ENCODE peak calls at places on chromosomes 11 and 22, in four cellular contexts. U is H1, T is PC-3, Y is K562. E is an unnamed sample.

GRCh38 chr11:93225642-93226041 is 27.9 kb upstream of the SLC36A4 start:
- DNase-seq in U (no peak), Y (no peak), T (peak), E (no peak)

GRCh38 chr11:104892723-104893511 is 5.3 kb downstream of the CASP12 start:
- DNase-seq in T (peak), Y (no peak), U (no peak), E (no peak)

GRCh38 chr11:72439455-72439854 is 5.1 kb upstream of the CLPB start:
- DNase-seq in U (no peak), Y (no peak), T (peak), E (no peak)

GRCh38 chr11:16280256-16280682 is 76.1 kb downstream of the SOX6 start:
- DNase-seq in T (peak), U (no peak), Y (peak), E (no peak)

GRCh38 chr11:122804796-122805195 is 33.5 kb upstream of the CRTAM start:
- DNase-seq in T (peak), U (no peak), Y (no peak), E (no peak)

GRCh38 chr11:44417756-44418437 is 108.0 kb upstream of the ALX4 start:
- DNase-seq in T (no peak), Y (no peak), U (no peak), E (no peak)

GRCh38 chr22:40019100-40019499 is 24.3 kb downstream of the FAM83F start:
- DNase-seq in T (no peak), Y (no peak), U (no peak), E (no peak)

GRCh38 chr11:104106136-104106754 is 57.7 kb downstream of the PDGFD start:
- DNase-seq in Y (no peak), T (no peak), U (no peak), E (no peak)

GRCh38 chr22:41216984-41217383 is 11.9 kb downstream of the L3MBTL2 start:
- DNase-seq in Y (no peak), T (no peak), U (no peak), E (no peak)

GRCh38 chr11:129259950-129260349 is 67.8 kb upstream of the ARHGAP32 start:
- DNase-seq in U (no peak), Y (no peak), T (no peak), E (peak)

GRCh38 chr11:70095541-70096252 is 17.6 kb downstream of the ANO1 start:
- DNase-seq in Y (no peak), U (no peak), T (peak), E (no peak)

GRCh38 chr11:32082346-32082986 is 8.4 kb upstream of the RCN1 start:
- DNase-seq in U (no peak), T (no peak), Y (no peak), E (no peak)

GRCh38 chr11:23931443-23931842 is 565.4 kb upstream of the LUZP2 start:
- DNase-seq in U (no peak), T (no peak), Y (no peak), E (no peak)

GRCh38 chr22:39690901-39691620 is 120.5 kb downstream of the CACNA1I start:
- DNase-seq in U (no peak), Y (peak), T (no peak), E (peak)

GRCh38 chr11:19938051-19938856 is 222.0 kb downstream of the DBX1 start:
- DNase-seq in U (peak), T (peak), Y (peak), E (peak)

GRCh38 chr11:86761978-86762377 is 38.4 kb upstream of the PRSS23 start:
- DNase-seq in T (no peak), Y (no peak), U (no peak), E (no peak)

GRCh38 chr11:9662273-9662672 is 1.6 kb upstream of the SWAP70 start:
- DNase-seq in U (no peak), Y (no peak), T (no peak), E (no peak)

GRCh38 chr11:17739945-17740338 is 5.4 kb downstream of the KCNC1 start:
- DNase-seq in T (no peak), U (no peak), Y (no peak), E (no peak)

GRCh38 chr11:70506658-70506970 is 108.3 kb downstream of the CTTN start:
- DNase-seq in U (no peak), T (no peak), Y (no peak), E (no peak)

GRCh38 chr22:49574861-49575702 is 252.6 kb downstream of the BRD1 start:
- DNase-seq in Y (no peak), T (no peak), U (no peak), E (no peak)

GRCh38 chr11:56911312-56911711 is 77.4 kb upstream of the OR5AK2 start:
- DNase-seq in U (no peak), Y (no peak), T (peak), E (no peak)

GRCh38 chr11:15557831-15558230 is 443.1 kb downstream of the INSC start:
- DNase-seq in T (no peak), Y (no peak), U (no peak), E (no peak)

GRCh38 chr11:47106839-47107520 is 69.7 kb downstream of the ARFGAP2 start:
- DNase-seq in U (no peak), T (no peak), Y (no peak), E (peak)

GRCh38 chr11:35747638-35748037 is 85.1 kb downstream of the TRIM44 start:
- DNase-seq in U (no peak), Y (no peak), T (no peak), E (peak)

GRCh38 chr11:43687120-43687791 is 6.7 kb downstream of the HSD17B12 start:
- DNase-seq in T (peak), U (no peak), Y (no peak), E (no peak)

GRCh38 chr11:33259869-33260268 is 2.7 kb downstream of the HIPK3 start:
- DNase-seq in U (no peak), T (no peak), Y (no peak), E (no peak)

GRCh38 chr22:39530692-39531331 is 1.7 kb downstream of the RPS19BP1 start:
- DNase-seq in Y (peak), T (peak), U (no peak), E (peak)

GRCh38 chr11:27777013-27777412 is 76.8 kb upstream of the BDNF start:
- DNase-seq in T (no peak), Y (no peak), U (no peak), E (no peak)
- H3K9ac ChIP-seq in T (no peak), Y (no peak), U (no peak), E (no peak)

GRCh38 chr11:76630600-76630999 is 39.9 kb downstream of the LRRC32 start:
- DNase-seq in U (no peak), T (no peak), Y (no peak), E (no peak)

GRCh38 chr11:76629853-76630599 is 40.5 kb downstream of the LRRC32 start:
- DNase-seq in U (no peak), Y (no peak), T (no peak), E (no peak)

GRCh38 chr11:76628408-76628947 is 42.1 kb downstream of the LRRC32 start:
- DNase-seq in U (no peak), T (no peak), Y (no peak), E (no peak)

GRCh38 chr11:76627541-76628082 is 42.9 kb downstream of the LRRC32 start:
- DNase-seq in T (no peak), U (no peak), Y (no peak), E (no peak)

DNA sequence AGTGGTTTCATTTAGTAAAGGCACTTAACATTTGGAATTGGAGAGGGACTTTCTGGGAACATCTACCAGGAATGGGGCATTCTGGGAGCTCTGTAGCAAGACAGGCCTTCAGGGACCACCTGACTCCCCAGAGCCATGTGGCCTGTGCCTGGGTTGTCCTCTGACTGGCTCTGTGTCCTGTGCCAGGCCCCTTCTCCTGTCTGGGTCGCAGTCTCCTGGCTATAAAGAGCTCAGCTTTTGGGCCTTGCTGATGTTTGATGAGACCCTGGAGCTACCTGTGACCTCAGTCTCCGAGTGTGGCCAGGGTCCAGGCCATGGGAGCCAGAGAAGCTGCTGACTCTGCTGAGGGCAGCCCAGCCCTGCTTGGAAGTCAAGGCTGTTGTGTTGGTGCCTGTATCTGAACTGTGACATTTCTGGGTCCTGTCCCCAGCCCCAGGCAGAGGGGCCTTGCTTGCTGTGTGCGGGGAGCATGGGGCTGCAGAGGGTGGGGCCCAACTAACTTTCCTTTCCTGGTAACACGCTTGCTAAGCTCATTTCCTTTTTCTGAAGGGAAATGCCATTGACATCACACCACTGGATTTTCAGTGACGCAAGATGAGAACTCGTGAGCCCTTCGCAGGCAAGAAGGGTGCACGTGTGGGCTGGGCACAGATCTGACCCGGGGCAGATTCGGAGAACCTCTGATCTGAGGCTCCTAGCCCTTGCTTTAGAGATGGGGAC is 41.3 kb downstream of the LRRC32 start:
- DNase-seq in T (no peak), Y (no peak), U (no peak), E (no peak)
- H3K9ac ChIP-seq in T (no peak), Y (peak), U (no peak), E (no peak)

DNA sequence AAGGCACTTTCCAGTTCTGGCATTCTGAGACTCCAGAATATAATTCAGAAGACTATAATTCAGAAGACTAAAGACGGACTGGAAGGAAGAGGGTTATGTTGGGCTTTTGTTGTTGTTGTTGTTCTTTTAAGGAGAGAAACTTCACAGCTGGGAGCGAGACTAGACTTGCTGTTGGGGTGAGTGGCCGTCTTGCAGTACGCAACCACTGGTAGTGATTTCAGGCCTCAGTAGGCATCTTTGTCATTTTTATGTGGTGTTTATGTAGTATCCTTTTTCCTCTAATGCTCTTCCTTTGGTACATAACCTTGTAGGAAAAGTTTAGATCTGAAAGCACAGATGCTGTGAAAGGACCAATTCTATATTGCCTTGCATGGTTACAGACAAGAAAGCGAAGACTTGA is 107.7 kb downstream of the ATXN10 start:
- DNase-seq in U (no peak), Y (no peak), T (no peak), E (no peak)
- H3K9ac ChIP-seq in U (no peak), Y (no peak), T (no peak), E (no peak)

GRCh38 chr11:111886844-111887243 is 7.5 kb downstream of the CFAP68 start:
- DNase-seq in Y (no peak), U (no peak), T (no peak), E (no peak)
- H3K9ac ChIP-seq in Y (no peak), U (no peak), T (no peak), E (no peak)

DNA sequence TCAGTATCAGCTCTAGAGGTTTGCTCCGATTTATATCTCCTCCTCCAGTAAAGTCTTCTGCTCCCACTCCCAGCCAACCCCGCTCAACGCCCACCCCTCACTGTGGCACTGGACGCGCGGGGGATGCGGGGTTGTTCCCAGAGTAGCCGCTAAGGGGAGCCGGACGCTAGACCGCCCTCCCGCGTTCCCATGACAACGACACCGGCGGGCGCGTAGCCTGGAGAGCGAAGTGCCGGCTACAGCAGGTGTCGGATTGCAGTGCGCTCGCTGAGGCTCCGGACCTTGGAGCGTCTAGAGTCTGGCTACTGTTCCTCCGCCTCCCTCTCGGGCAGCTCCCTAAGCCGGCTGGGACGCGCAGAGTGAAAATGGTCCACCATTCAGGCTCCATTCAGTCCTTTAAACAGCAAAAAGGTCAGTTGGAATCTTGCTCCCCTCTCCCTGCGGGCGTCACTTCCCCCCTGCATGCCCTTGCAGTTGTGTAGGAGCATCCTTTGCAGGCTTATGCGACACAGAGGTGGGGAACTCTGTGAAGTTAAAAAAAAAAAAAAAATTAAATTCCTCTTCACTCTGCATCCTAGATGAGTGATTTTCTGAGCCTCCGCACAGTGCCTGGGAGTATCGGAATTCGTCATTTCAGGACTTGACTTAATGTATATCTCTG is at the start of gene ANO3:
- DNase-seq in Y (peak), T (peak), U (peak), E (peak)
- H3K9ac ChIP-seq in Y (no peak), T (no peak), U (no peak), E (no peak)

GRCh38 chr11:114073506-114074381 is 14.2 kb downstream of the ZBTB16 start:
- DNase-seq in Y (no peak), T (no peak), U (no peak), E (peak)
- H3K9ac ChIP-seq in Y (no peak), T (no peak), U (no peak), E (no peak)

DNA sequence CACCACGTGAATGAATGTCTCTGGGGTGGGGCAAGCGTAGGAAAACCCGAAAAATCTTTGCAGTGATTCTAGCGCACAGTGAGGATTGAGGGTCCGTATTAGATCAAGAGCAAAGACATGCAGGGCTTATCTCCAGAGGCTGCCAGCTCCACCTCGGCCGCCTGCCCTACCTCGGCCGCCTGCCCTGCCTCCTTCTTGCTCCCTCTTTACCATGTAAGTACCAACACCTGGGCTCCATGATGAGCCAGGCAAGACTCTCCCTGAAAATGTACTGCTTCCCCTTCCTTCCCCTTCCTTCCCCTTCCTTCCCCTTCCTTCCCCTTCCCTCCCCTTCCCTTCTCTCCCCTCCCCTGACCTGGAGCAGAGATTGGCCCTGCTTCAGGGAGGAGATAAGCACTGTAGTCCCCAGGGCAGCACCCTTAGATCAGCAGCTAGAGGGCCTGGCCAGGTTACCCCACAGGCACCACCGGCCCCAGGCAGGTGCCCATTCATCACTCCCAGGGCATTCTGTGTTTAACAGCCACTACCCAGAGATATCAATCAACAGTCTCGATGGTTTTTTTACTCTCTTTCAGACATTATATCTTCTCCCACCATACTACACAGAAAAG is 25.5 kb upstream of the ADORA2A start:
- DNase-seq in T (no peak), U (no peak), Y (no peak), E (no peak)
- H3K9ac ChIP-seq in T (no peak), U (no peak), Y (no peak), E (no peak)

DNA sequence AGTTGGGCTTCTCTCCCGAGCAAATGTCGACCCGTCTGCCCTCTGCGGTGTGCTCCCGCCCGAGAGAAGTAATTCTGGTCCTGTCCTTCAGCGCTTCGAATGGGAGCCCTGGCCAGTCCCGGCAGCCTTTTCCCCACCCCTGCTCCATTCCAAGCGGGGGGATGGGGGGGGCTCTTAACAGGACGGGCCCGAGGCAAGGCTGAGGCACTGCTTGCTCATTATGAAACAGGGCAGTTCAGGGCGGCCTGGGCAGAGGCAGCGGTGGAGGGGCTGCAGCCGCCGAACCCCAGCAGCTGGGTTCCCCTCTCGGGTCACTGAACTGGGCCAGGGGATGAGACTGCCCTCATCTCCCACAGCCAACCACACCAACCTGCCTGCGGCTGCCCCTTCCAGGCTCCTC is 9.2 kb downstream of the BACE1-AS start:
- DNase-seq in Y (no peak), T (no peak), U (peak), E (peak)
- H3K9ac ChIP-seq in Y (peak), T (no peak), U (no peak), E (no peak)

GRCh38 chr11:64357904-64358535 is 942 bp upstream of the RPS6KA4 start:
- DNase-seq in U (peak), T (peak), Y (peak), E (no peak)

GRCh38 chr11:64356498-64357411 is 2.2 kb upstream of the RPS6KA4 start:
- DNase-seq in Y (peak), U (peak), T (peak), E (peak)

GRCh38 chr11:64358536-64358906 is 441 bp upstream of the RPS6KA4 start:
- DNase-seq in Y (no peak), T (no peak), U (no peak), E (no peak)

GRCh38 chr11:64358907-64359711 is at the start of gene RPS6KA4:
- DNase-seq in U (peak), Y (peak), T (peak), E (peak)

DNA sequence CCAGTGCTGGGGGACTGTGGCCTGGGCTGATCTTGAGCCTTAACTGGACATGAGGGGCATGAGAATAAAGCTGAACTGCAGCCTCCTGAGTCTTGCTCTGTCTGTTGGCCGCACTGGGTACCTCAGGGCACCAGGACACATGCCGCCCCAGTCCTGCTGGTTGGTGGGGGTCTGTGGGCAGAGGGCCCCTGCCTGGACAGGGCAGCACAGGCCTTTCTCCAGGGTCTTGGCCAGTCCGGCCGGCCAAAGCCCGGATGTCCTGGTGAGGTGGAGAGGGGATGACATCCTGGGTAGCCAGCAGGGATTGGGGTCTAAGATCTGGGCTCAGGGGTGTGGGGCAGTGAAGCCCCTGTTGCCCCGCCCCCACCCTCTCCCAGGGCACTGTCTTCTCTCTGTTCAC is 1.5 kb upstream of the RPS6KA4 start:
- DNase-seq in Y (no peak), U (no peak), T (no peak), E (no peak)
- H3K9ac ChIP-seq in Y (peak), U (no peak), T (no peak), E (no peak)

GRCh38 chr22:31646186-31647019 is 15.6 kb downstream of the PISD start:
- DNase-seq in Y (no peak), U (no peak), T (peak), E (no peak)
- H3K9ac ChIP-seq in Y (no peak), U (no peak), T (peak), E (no peak)